ENCODE peak calls at places on chromosomes 16 and 17, in five cellular contexts. T is GM06990; X is iPS-NIHi11; J is Kasumi-1; O is naive thymus-derived CD8-positive, alpha-beta T cell. R is an unnamed sample.
A peak's percentile ranks its signal among the peaks of the same experiment; 100 is the strongest.

GRCh38 chr17:37405955-37406634 is 541 bp downstream of the ACACA start:
- DNase-seq in T (no peak), X (no peak), O (no peak), J (peak; percentile 38), R (no peak)

GRCh38 chr16:1326380-1326779 is 7.1 kb upstream of the BAIAP3 start:
- DNase-seq in J (no peak), X (no peak), T (no peak), O (no peak), R (no peak)

GRCh38 chr17:40909755-40910154 is 24.7 kb upstream of the KRT20 start:
- DNase-seq in J (no peak), X (no peak), T (no peak), O (no peak), R (no peak)

GRCh38 chr17:66240013-66240412 is 10.8 kb upstream of the APOH start:
- DNase-seq in X (no peak), J (no peak), O (no peak), T (no peak), R (no peak)

GRCh38 chr17:14196337-14196997 is 40.2 kb downstream of the CDRT15 start:
- DNase-seq in O (no peak), T (no peak), X (no peak), J (no peak), R (peak; percentile 44)

GRCh38 chr17:28549274-28550132 is 2.9 kb downstream of the UNC119 start:
- DNase-seq in J (peak; percentile 30), X (peak; percentile 2), T (peak; percentile 71), O (peak; percentile 61), R (peak; percentile 55)

GRCh38 chr16:59048876-59049275 is 314.8 kb upstream of the GOT2 start:
- DNase-seq in O (no peak), X (no peak), J (no peak), T (no peak), R (no peak)

GRCh38 chr17:45092932-45093430 is 31.9 kb downstream of the NMT1 start:
- DNase-seq in J (no peak), T (no peak), O (no peak), X (no peak), R (no peak)

GRCh38 chr17:57675427-57675826 is 69.7 kb downstream of the CCDC182 start:
- DNase-seq in J (no peak), T (no peak), X (no peak), O (no peak), R (no peak)

GRCh38 chr17:34081269-34081668 is 173.8 kb upstream of the CCL2 start:
- DNase-seq in J (no peak), O (no peak), X (peak; percentile 57), T (no peak), R (peak; percentile 89)

GRCh38 chr16:71711789-71712188 is 12.7 kb downstream of the PHLPP2 start:
- DNase-seq in T (no peak), O (no peak), X (no peak), J (no peak), R (no peak)

GRCh38 chr16:12362482-12363458 is 386.2 kb downstream of the SNX29 start:
- DNase-seq in T (no peak), O (no peak), X (no peak), J (no peak), R (no peak)

GRCh38 chr16:69187387-69187890 is 475 bp downstream of the SNTB2 start:
- DNase-seq in O (peak; percentile 35), X (peak; percentile 70), J (no peak), T (peak; percentile 70), R (peak; percentile 81)